ENCODE peak calls at places on chromosomes 2 and 18, in ten cellular contexts. R is activated T-cell treated with anti-CD3 and anti-CD28 coated beads for 48 hours, Y is NCI-H1417, L is endothelial cell, S is right atrium auricular region, N is cardiac muscle cell, K is B cell, E is transverse colon, U is occipital lobe, P is KBM-7. G is an unnamed sample.
A peak's percentile ranks its signal among the peaks of the same experiment; 100 is the strongest.

GRCh38 chr2:67394734-67395133 is 2.4 kb upstream of the ETAA1 start:
- DNase-seq in R (no peak), Y (no peak), L (no peak), S (no peak), N (peak; percentile 59), K (no peak), E (no peak), U (no peak), P (no peak), G (no peak)

GRCh38 chr18:23458830-23459529 is 5.9 kb downstream of the RIOK3 start:
- DNase-seq in R (no peak), Y (no peak), L (no peak), S (no peak), N (peak; percentile 41), K (no peak), E (no peak), U (no peak), P (no peak), G (no peak)

GRCh38 chr2:213086566-213086965 is 64.8 kb downstream of the IKZF2 start:
- DNase-seq in R (no peak), Y (no peak), L (no peak), S (no peak), N (peak; percentile 8), K (no peak), E (no peak), U (no peak), P (no peak), G (no peak)

GRCh38 chr2:6679481-6679880 is 186.2 kb downstream of the CMPK2 start:
- DNase-seq in R (no peak), Y (no peak), L (no peak), S (no peak), N (no peak), K (no peak), E (no peak), U (no peak), P (no peak), G (no peak)

GRCh38 chr2:120499784-120500495 is 154.0 kb downstream of the INHBB start:
- DNase-seq in R (no peak), Y (no peak), L (no peak), S (no peak), N (no peak), K (no peak), E (no peak), U (no peak), P (no peak), G (no peak)

GRCh38 chr2:96325884-96326255 is 753 bp downstream of the ITPRIPL1 start:
- DNase-seq in R (no peak), Y (no peak), L (no peak), S (no peak), N (no peak), K (no peak), E (peak; percentile 43), U (no peak), P (peak; percentile 28), G (no peak)

GRCh38 chr18:70384181-70384790 is 95.4 kb downstream of the SOCS6 start:
- DNase-seq in R (no peak), Y (no peak), L (no peak), S (no peak), N (peak; percentile 57), K (no peak), E (no peak), U (no peak), P (no peak), G (no peak)

GRCh38 chr18:22473366-22473765 is 55.7 kb upstream of the CTAGE1 start:
- DNase-seq in R (no peak), Y (no peak), L (no peak), S (no peak), N (no peak), K (no peak), E (no peak), U (no peak), P (no peak), G (no peak)

GRCh38 chr18:77124452-77124922 is 8.1 kb downstream of the MBP start:
- DNase-seq in R (no peak), Y (no peak), L (no peak), S (no peak), N (no peak), K (no peak), E (no peak), U (no peak), P (peak; percentile 76), G (no peak)

GRCh38 chr2:107717666-107718065 is 109.0 kb upstream of the RGPD4 start:
- DNase-seq in R (no peak), Y (no peak), L (no peak), S (no peak), N (no peak), K (no peak), E (no peak), U (no peak), P (no peak), G (no peak)

GRCh38 chr2:35410431-35411061 is 945.0 kb upstream of the CRIM1 start:
- DNase-seq in R (peak; percentile 35), Y (peak; percentile 19), L (peak; percentile 80), S (no peak), N (peak; percentile 55), K (no peak), E (peak; percentile 42), U (no peak), P (peak; percentile 45), G (peak; percentile 70)

GRCh38 chr2:236946871-236947270 is 138.8 kb upstream of the COPS8 start:
- DNase-seq in R (no peak), Y (no peak), L (no peak), S (peak; percentile 58), N (peak; percentile 55), K (no peak), E (no peak), U (no peak), P (no peak), G (no peak)

GRCh38 chr2:240577281-240578109 is 9.0 kb upstream of the CAPN10 start:
- DNase-seq in R (no peak), Y (no peak), L (no peak), S (no peak), N (no peak), K (no peak), E (no peak), U (no peak), P (no peak), G (no peak)

GRCh38 chr2:110943070-110943634 is 177.6 kb upstream of the BCL2L11 start:
- DNase-seq in R (no peak), Y (no peak), L (no peak), S (no peak), N (no peak), K (no peak), E (no peak), U (no peak), P (no peak), G (no peak)

GRCh38 chr2:133407341-133407740 is 160.9 kb downstream of the NCKAP5 start:
- DNase-seq in R (no peak), Y (no peak), L (no peak), S (no peak), N (no peak), K (no peak), E (no peak), U (no peak), P (no peak), G (no peak)

GRCh38 chr2:237603718-237604362 is 13.3 kb upstream of the RAB17 start:
- DNase-seq in R (no peak), Y (no peak), L (peak; percentile 49), S (peak; percentile 75), N (peak; percentile 85), K (peak; percentile 78), E (peak; percentile 47), U (no peak), P (peak; percentile 80), G (no peak)

GRCh38 chr2:216761119-216761518 is 65.8 kb upstream of the IGFBP5 start:
- DNase-seq in R (no peak), Y (no peak), L (no peak), S (no peak), N (no peak), K (no peak), E (no peak), U (no peak), P (no peak), G (no peak)

GRCh38 chr2:223941579-223942277 is 3.4 kb downstream of the WDFY1 start:
- DNase-seq in R (peak; percentile 66), Y (no peak), L (no peak), S (no peak), N (peak; percentile 92), K (no peak), E (peak; percentile 37), U (no peak), P (no peak), G (no peak)

GRCh38 chr2:233915133-233915532 is 2.0 kb upstream of the TRPM8 start:
- DNase-seq in R (no peak), Y (no peak), L (no peak), S (no peak), N (peak; percentile 14), K (no peak), E (no peak), U (no peak), P (no peak), G (no peak)

GRCh38 chr2:226699321-226699720 is 100.3 kb downstream of the IRS1 start:
- DNase-seq in R (no peak), Y (no peak), L (no peak), S (peak; percentile 80), N (peak; percentile 60), K (no peak), E (peak; percentile 38), U (no peak), P (no peak), G (no peak)

GRCh38 chr18:74996055-74996454 is 212.9 kb downstream of the PTGR3 start:
- DNase-seq in R (no peak), Y (no peak), L (no peak), S (no peak), N (no peak), K (no peak), E (no peak), U (no peak), P (no peak), G (no peak)

GRCh38 chr2:28155627-28156026 is 237.0 kb upstream of the FOSL2 start:
- DNase-seq in R (no peak), Y (peak; percentile 6), L (no peak), S (no peak), N (no peak), K (no peak), E (no peak), U (no peak), P (peak; percentile 54), G (peak; percentile 62)

GRCh38 chr2:223078482-223078881 is 26.5 kb downstream of the KCNE4 start:
- DNase-seq in R (no peak), Y (no peak), L (no peak), S (no peak), N (no peak), K (no peak), E (no peak), U (no peak), P (no peak), G (no peak)

G was measured in WERI-Rb-1.